ENCODE peak calls at places on chromosomes 11 and 22, in five cellular contexts. W, I, X, H and R are unnamed samples.
A peak's percentile ranks its signal among the peaks of the same experiment; 100 is the strongest.

GRCh38 chr11:119374632-119375394 is 6.7 kb downstream of the USP2 start:
- DNase-seq in X (no peak), I (no peak), H (no peak), W (no peak), R (no peak)

GRCh38 chr11:75283391-75283931 is 42.9 kb downstream of the TPBGL start:
- DNase-seq in X (no peak), H (no peak), W (no peak), I (no peak), R (no peak)

GRCh38 chr22:30047364-30047738 is 32.9 kb upstream of the HORMAD2 start:
- DNase-seq in I (no peak), X (peak; percentile 36), W (peak; percentile 15), H (no peak), R (no peak)

GRCh38 chr11:113521737-113522517 is 46.7 kb upstream of the DRD2 start:
- DNase-seq in W (no peak), I (no peak), H (no peak), X (no peak), R (no peak)

GRCh38 chr11:2779499-2779980 is 79.7 kb upstream of the KCNQ1OT1 start:
- DNase-seq in W (no peak), H (no peak), X (no peak), I (no peak), R (no peak)

GRCh38 chr22:35399114-35399677 is 744 bp upstream of the MCM5 start:
- DNase-seq in W (no peak), I (no peak), H (no peak), X (no peak), R (no peak)

GRCh38 chr11:70545626-70545945 is 147.3 kb downstream of the CTTN start:
- DNase-seq in W (no peak), H (no peak), X (no peak), I (no peak), R (no peak)

GRCh38 chr11:92528051-92528450 is 303.4 kb downstream of the FAT3 start:
- DNase-seq in X (peak; percentile 33), W (peak; percentile 88), H (no peak), I (peak; percentile 68), R (peak; percentile 68)

GRCh38 chr11:117919326-117920275 is 9.6 kb downstream of the TMPRSS13 start:
- DNase-seq in X (no peak), W (no peak), H (no peak), I (no peak), R (no peak)

GRCh38 chr11:73204711-73205121 is 13.4 kb upstream of the P2RY2 start:
- DNase-seq in X (no peak), H (no peak), I (no peak), W (no peak), R (no peak)

GRCh38 chr11:102284008-102284407 is 33.3 kb upstream of the BIRC3 start:
- DNase-seq in X (no peak), H (no peak), I (no peak), W (no peak), R (no peak)

GRCh38 chr22:39493759-39494158 is 8.3 kb upstream of the MIEF1 start:
- DNase-seq in X (no peak), H (no peak), I (peak; percentile 54), W (peak; percentile 53), R (peak; percentile 67)

GRCh38 chr11:47864910-47865309 is 16.8 kb upstream of the NUP160 start:
- DNase-seq in H (no peak), W (no peak), X (no peak), I (no peak), R (no peak)

GRCh38 chr11:100329352-100329751 is 357.7 kb upstream of the ARHGAP42 start:
- DNase-seq in W (no peak), H (no peak), I (no peak), X (no peak), R (no peak)

GRCh38 chr11:10925149-10925926 is 67.5 kb upstream of the ZBED5 start:
- DNase-seq in X (no peak), H (no peak), W (no peak), I (no peak), R (no peak)

GRCh38 chr11:1559103-1559951 is 12.7 kb downstream of the DUSP8 start:
- DNase-seq in W (peak; percentile 76), X (peak; percentile 84), I (peak; percentile 46), H (peak; percentile 94), R (no peak)

GRCh38 chr11:86196924-86197323 is 47.6 kb upstream of the EED start:
- DNase-seq in H (no peak), I (no peak), W (no peak), X (no peak), R (no peak)

GRCh38 chr22:22825213-22825593 is 62.4 kb upstream of the IGLL5 start:
- DNase-seq in X (no peak), H (no peak), W (no peak), I (no peak), R (no peak)
- TF ChIP-seq CTCF in X (no peak), H (no peak), W (no peak), I (no peak), R (no peak)

GRCh38 chr22:41366323-41367014 is 15.3 kb upstream of the TEF start:
- DNase-seq in H (no peak), I (no peak), X (no peak), W (peak; percentile 11), R (no peak)
- H3K4me3 ChIP-seq in H (peak overlapping the region; percentile 43), I (no peak overlapping the region), X (peak overlapping the region; percentile 26), W (no peak overlapping the region), R (no peak overlapping the region)

GRCh38 chr11:7034019-7034418 is 13.7 kb downstream of the NLRP14 start:
- DNase-seq in I (no peak), X (no peak), H (no peak), W (no peak), R (no peak)

GRCh38 chr11:7028141-7028540 is 7.9 kb downstream of the NLRP14 start:
- DNase-seq in I (no peak), H (no peak), W (no peak), X (no peak), R (no peak)

GRCh38 chr11:7030836-7031235 is 10.6 kb downstream of the NLRP14 start:
- DNase-seq in W (no peak), I (no peak), X (no peak), H (no peak), R (no peak)

GRCh38 chr11:7032692-7033091 is 12.4 kb downstream of the NLRP14 start:
- DNase-seq in W (no peak), X (no peak), I (no peak), H (no peak), R (no peak)

DNA sequence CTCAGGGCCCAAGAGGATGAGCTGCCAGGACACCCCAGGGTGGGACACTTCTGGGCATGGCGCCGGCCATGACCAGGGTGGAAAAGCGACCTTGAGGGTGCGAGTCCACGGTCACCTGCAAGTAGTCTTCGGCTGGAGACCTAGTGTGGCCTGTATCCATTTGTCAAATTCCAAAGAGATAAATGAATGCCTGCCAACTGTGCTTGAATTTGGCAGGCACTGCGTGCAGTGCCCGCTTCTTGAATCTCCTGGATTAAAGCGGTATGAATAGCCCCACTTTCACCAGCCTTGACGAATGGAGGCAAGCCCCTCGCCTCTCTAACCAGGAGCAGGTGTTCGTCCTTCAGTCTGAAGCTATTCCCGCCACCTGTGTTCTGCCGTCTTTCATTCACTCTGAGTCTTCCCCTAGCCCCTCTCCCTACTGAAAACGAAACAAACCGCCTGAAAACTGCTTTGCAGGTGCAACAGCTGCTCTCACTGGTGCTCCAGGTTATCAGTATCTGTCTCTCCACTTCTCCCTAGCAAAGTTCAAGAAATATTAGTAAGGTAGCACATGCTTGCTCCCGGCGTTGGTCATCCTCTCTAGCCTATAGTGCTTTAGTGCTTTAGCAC is 11.2 kb downstream of the NLRP14 start:
- DNase-seq in H (no peak), X (no peak), I (no peak), W (no peak), R (no peak)
- TF ChIP-seq CTCF in H (no peak), X (no peak), I (no peak), W (no peak), R (no peak)

GRCh38 chr11:62538470-62539237 is 8.0 kb downstream of the AHNAK start:
- DNase-seq in W (no peak), I (no peak), X (no peak), H (no peak), R (no peak)
- H3K4me3 ChIP-seq in W (peak overlapping the region; percentile 4), I (peak overlapping the region; percentile 24), X (no peak overlapping the region), H (peak overlapping the region; percentile 92), R (peak overlapping the region; percentile 12)

GRCh38 chr22:45777046-45777851 is 105.6 kb downstream of the ATXN10 start:
- DNase-seq in H (no peak), I (no peak), X (no peak), W (no peak), R (no peak)

GRCh38 chr22:45775062-45775461 is 103.4 kb downstream of the ATXN10 start:
- DNase-seq in X (no peak), I (no peak), H (no peak), W (no peak), R (no peak)

GRCh38 chr22:45775569-45776312 is 104.1 kb downstream of the ATXN10 start:
- DNase-seq in H (no peak), I (no peak), X (no peak), W (no peak), R (no peak)

GRCh38 chr22:45777852-45778172 is 106.2 kb downstream of the ATXN10 start:
- DNase-seq in I (no peak), X (no peak), H (no peak), W (no peak), R (no peak)

GRCh38 chr22:45776313-45776585 is 104.6 kb downstream of the ATXN10 start:
- DNase-seq in W (no peak), H (no peak), I (no peak), X (no peak), R (no peak)
- TF ChIP-seq CTCF in W (no peak), H (no peak), I (no peak), X (no peak), R (no peak)

GRCh38 chr11:32435511-32435946 is at the start of gene WT1:
- DNase-seq in W (no peak), X (no peak), H (no peak), I (no peak), R (no peak)
- H3K4me3 ChIP-seq in W (no peak within 1 kb of the TSS), X (peak within 1 kb of the TSS; percentile 18), H (peak within 1 kb of the TSS; percentile 41), I (no peak within 1 kb of the TSS), R (no peak within 1 kb of the TSS)

GRCh38 chr11:123000721-123001120 is 19.1 kb upstream of the BSX start:
- DNase-seq in H (no peak), X (no peak), I (no peak), W (no peak), R (no peak)

GRCh38 chr11:122995526-122995925 is 13.9 kb upstream of the BSX start:
- DNase-seq in X (no peak), W (no peak), H (no peak), I (no peak), R (no peak)

DNA sequence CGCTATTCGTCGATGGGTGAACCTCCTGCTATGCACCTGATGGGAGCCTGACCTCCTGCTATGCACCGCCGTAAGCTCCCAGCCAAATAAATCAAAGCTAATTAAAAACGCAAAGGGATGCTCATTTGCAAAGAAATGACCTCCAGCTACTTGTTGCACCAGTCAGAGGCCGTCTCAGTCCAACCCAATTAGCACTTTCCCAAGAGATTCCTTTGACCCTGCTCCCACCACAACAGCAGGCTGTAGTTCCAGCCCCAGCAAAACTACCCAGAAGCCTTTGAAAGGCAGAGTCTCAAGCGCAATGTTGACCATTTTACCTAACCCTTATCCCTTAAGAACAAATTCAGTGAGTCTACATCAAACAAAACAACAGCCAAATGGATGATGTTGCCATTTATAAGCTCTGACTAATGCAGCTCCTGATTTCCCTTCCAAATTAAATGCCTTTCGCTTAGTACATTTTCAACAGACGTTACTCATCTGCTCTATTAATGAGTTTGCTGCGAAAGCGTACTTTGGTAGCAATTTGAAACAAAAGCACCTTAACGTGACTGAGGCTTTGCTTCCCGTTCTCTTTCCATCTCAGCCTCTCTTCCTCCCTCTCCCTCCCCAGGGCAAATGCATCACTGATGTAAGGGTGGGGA is 17.2 kb upstream of the BSX start:
- DNase-seq in I (no peak), H (no peak), W (no peak), X (no peak), R (no peak)
- TF ChIP-seq CTCF in I (no peak), H (no peak), W (no peak), X (no peak), R (no peak)

GRCh38 chr22:37983860-37984791 is at the start of gene SOX10:
- DNase-seq in X (no peak), I (no peak), W (no peak), H (no peak), R (no peak)
- H3K4me3 ChIP-seq in X (no peak within 1 kb of the TSS), I (no peak within 1 kb of the TSS), W (no peak within 1 kb of the TSS), H (no peak within 1 kb of the TSS), R (no peak within 1 kb of the TSS)